ENCODE peak calls at places on chromosome 16, in four cellular contexts. G is K562, S is HepG2, D is GM12878. H is an unnamed sample.

GRCh38 chr16:87070657-87071056 is 246.5 kb downstream of the C16orf95 start:
- DNase-seq in S (no peak), G (no peak), D (no peak), H (no peak)

GRCh38 chr16:2365895-2366294 is 25.4 kb upstream of the ABCA3 start:
- DNase-seq in S (no peak), G (no peak), D (no peak), H (no peak)

GRCh38 chr16:20901441-20902112 is 1.0 kb downstream of the LYRM1 start:
- DNase-seq in G (peak), D (no peak), S (peak), H (peak)

GRCh38 chr16:14602443-14602963 is 27.6 kb downstream of the PARN start:
- DNase-seq in D (no peak), S (no peak), G (no peak), H (no peak)

GRCh38 chr16:31273676-31274075 is 13.9 kb downstream of the ITGAM start:
- DNase-seq in D (no peak), G (no peak), S (no peak), H (no peak)

GRCh38 chr16:86077243-86077940 is 178.4 kb downstream of the IRF8 start:
- DNase-seq in D (no peak), S (no peak), G (no peak), H (no peak)

GRCh38 chr16:75566889-75567255 is 693 bp downstream of the GABARAPL2 start:
- DNase-seq in S (no peak), G (peak), D (no peak), H (peak)

GRCh38 chr16:12345349-12345748 is 368.8 kb downstream of the SNX29 start:
- DNase-seq in G (no peak), S (no peak), D (no peak), H (no peak)

GRCh38 chr16:84924339-84925091 is 86.8 kb downstream of the ZDHHC7 start:
- DNase-seq in D (no peak), S (peak), G (peak), H (no peak)

GRCh38 chr16:2511128-2511785 is 2.5 kb upstream of the ATP6V0C start:
- DNase-seq in S (no peak), G (peak), D (no peak), H (no peak)

GRCh38 chr16:68147438-68147837 is 62.3 kb downstream of the NFATC3 start:
- DNase-seq in G (no peak), D (no peak), S (no peak), H (no peak)

GRCh38 chr16:72202014-72202413 is 30.1 kb upstream of the PMFBP1 start:
- DNase-seq in G (no peak), S (no peak), D (no peak), H (no peak)

GRCh38 chr16:82510041-82510440 is 116.7 kb upstream of the CDH13 start:
- DNase-seq in G (no peak), D (no peak), S (no peak), H (no peak)

GRCh38 chr16:82514262-82514661 is 112.5 kb upstream of the CDH13 start:
- DNase-seq in S (no peak), G (no peak), D (no peak), H (no peak)

GRCh38 chr16:82506734-82507133 is 120.0 kb upstream of the CDH13 start:
- DNase-seq in D (no peak), S (no peak), G (no peak), H (no peak)

GRCh38 chr16:82507271-82507670 is 119.5 kb upstream of the CDH13 start:
- DNase-seq in G (no peak), S (no peak), D (no peak), H (no peak)

DNA sequence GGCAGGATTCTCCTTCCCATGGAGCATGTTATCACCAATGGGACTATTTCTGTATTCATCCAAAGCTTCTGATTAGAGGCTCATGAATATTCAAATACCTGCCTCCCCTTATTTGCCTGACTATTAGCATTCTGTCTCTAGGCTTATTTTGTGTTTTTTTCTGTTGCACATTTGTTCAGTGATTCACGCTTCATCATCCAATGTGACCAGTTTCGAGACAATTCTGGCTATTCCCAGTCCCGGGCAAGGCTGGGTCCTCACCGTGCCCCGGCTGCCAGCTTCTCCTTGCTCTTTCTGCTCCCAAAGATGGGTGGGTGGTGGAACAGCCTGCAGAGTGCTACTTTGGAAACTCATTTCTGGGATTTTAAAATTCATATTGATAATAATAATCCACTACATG is 117.1 kb upstream of the CDH13 start:
- DNase-seq in D (no peak), S (no peak), G (no peak), H (no peak)
- TF ChIP-seq TARDBP in D (no peak), S (no peak), G (no peak), H (no peak)

DNA sequence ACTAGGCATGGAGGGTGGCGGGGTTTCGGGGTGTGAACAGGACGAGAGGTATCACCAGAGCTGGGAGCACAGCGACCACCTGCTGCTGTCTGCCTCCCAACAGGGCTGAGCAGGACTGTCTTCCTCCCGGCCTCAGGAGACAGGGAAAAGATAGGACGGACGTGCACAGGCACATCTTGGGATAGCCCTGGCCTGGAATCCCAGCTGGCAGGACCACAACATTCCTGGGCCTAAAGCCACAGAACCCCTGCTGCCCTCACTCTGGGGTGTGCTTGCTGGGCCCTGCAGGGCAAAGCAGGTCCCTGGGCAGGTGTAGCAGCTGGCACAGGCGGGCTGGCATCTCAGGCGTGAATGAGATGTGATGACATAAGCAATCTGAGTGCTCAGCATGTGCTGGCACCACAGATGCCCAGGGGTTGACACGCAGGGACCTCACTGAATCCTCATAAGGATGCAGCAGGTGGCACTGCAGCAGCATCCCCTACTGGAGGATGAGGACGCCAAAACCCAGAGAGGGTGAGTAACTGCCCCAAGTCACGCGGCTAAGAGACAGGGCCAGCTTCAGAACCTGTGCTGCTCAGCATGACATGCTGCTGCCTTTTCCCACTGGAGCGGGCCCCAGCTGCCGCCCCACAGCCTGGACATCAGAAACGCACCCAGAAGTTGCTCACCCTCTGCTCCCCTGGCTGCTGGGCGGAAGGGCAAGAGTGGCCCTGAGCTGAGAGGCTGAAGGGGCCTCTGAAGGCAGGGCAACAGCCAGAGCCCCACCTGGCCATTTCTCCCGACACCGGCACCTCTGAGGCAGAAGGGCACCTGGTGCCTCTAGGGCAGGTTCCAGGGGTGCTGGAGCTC is 7.1 kb downstream of the CORO7 start:
- DNase-seq in S (no peak), D (no peak), G (no peak), H (no peak)
- TF ChIP-seq TARDBP in S (no peak), D (no peak), G (no peak), H (no peak)

GRCh38 chr16:50478021-50478772 is 70.0 kb upstream of the NKD1 start:
- DNase-seq in G (no peak), D (no peak), S (no peak), H (no peak)
- TF ChIP-seq TARDBP in G (no peak), D (no peak), S (no peak), H (no peak)

GRCh38 chr16:57389087-57389468 is 15.5 kb upstream of the CCL17 start:
- DNase-seq in S (no peak), G (no peak), D (no peak), H (no peak)
- TF ChIP-seq TARDBP in S (no peak), G (no peak), D (no peak), H (no peak)

GRCh38 chr16:11094075-11094593 is 149.8 kb downstream of the CLEC16A start:
- DNase-seq in D (peak), G (peak), S (no peak), H (no peak)
- TF ChIP-seq TARDBP in D (no peak), G (no peak), S (no peak), H (no peak)

GRCh38 chr16:65672960-65673359 is 551.1 kb upstream of the CDH11 start:
- DNase-seq in D (no peak), G (peak), S (no peak), H (no peak)
- TF ChIP-seq TARDBP in D (no peak), G (no peak), S (no peak), H (no peak)

GRCh38 chr16:28905800-28906372 is 19.2 kb downstream of the RABEP2 start:
- DNase-seq in S (no peak), G (no peak), D (no peak), H (no peak)

GRCh38 chr16:28914325-28914724 is 10.7 kb downstream of the RABEP2 start:
- DNase-seq in D (no peak), G (no peak), S (no peak), H (no peak)

GRCh38 chr16:28915181-28915580 is 9.9 kb downstream of the RABEP2 start:
- DNase-seq in S (no peak), G (no peak), D (no peak), H (no peak)

GRCh38 chr16:28912558-28912957 is 12.5 kb downstream of the RABEP2 start:
- DNase-seq in S (no peak), D (no peak), G (no peak), H (no peak)

GRCh38 chr16:28910046-28911031 is 14.7 kb downstream of the RABEP2 start:
- DNase-seq in D (no peak), G (no peak), S (no peak), H (no peak)
- TF ChIP-seq TARDBP in D (no peak), G (no peak), S (no peak), H (no peak)

GRCh38 chr16:59543641-59544040 is 809.5 kb upstream of the GOT2 start:
- DNase-seq in D (no peak), S (no peak), G (no peak), H (no peak)
- TF ChIP-seq TARDBP in D (no peak), S (no peak), G (no peak), H (no peak)

GRCh38 chr16:27505297-27506236 is 44.1 kb downstream of the GTF3C1 start:
- DNase-seq in S (no peak), G (no peak), D (no peak), H (no peak)
- TF ChIP-seq TARDBP in S (no peak), G (no peak), D (no peak), H (no peak)

H was measured in HEK293T.